ENCODE peak calls at places on chromosome 6, in six cellular contexts. L, F, N, H, S and U are unnamed samples.

GRCh38 chr6:28643017-28643740 is 117.5 kb downstream of the GPX5 start:
- DNase-seq in L (peak), S (peak), N (no peak), H (no peak), F (peak), U (peak)

GRCh38 chr6:25927721-25928359 is 2.7 kb downstream of the SLC17A2 start:
- DNase-seq in L (no peak), N (no peak), F (no peak), S (no peak), H (no peak), U (peak)

GRCh38 chr6:18491303-18492090 is 104.3 kb downstream of the RNF144B start:
- DNase-seq in L (no peak), S (no peak), N (no peak), F (no peak), H (no peak), U (no peak)

GRCh38 chr6:21883929-21884328 is 290.4 kb downstream of the SOX4 start:
- DNase-seq in H (no peak), F (no peak), N (no peak), L (no peak), S (no peak), U (no peak)

GRCh38 chr6:100475554-100476325 is 11.0 kb upstream of the SIM1 start:
- DNase-seq in S (no peak), F (no peak), L (no peak), H (no peak), N (no peak), U (no peak)

GRCh38 chr6:157682856-157683481 is 140.1 kb upstream of the SNX9 start:
- DNase-seq in L (no peak), H (peak), S (no peak), F (no peak), N (no peak), U (no peak)

GRCh38 chr6:46421239-46421638 is 70.0 kb downstream of the RCAN2 start:
- DNase-seq in L (no peak), N (no peak), H (no peak), S (no peak), F (no peak), U (no peak)

GRCh38 chr6:107488875-107489635 is 862 bp upstream of the SOBP start:
- DNase-seq in N (no peak), S (peak), F (no peak), L (peak), H (peak), U (peak)

GRCh38 chr6:96723362-96723761 is 113.9 kb downstream of the GPR63 start:
- DNase-seq in N (no peak), H (no peak), F (no peak), L (no peak), S (no peak), U (no peak)

GRCh38 chr6:149235130-149235561 is 82.4 kb upstream of the TAB2 start:
- DNase-seq in F (no peak), N (no peak), S (no peak), L (no peak), H (peak), U (no peak)

GRCh38 chr6:42451595-42452170 is at the start of gene TRERF1:
- DNase-seq in L (peak), F (no peak), S (peak), H (peak), N (peak), U (peak)

GRCh38 chr6:168158980-168159349 is 80.0 kb upstream of the FRMD1 start:
- DNase-seq in L (no peak), H (no peak), S (no peak), F (no peak), N (no peak), U (peak)

GRCh38 chr6:134675110-134676038 is 274.5 kb downstream of the ALDH8A1 start:
- DNase-seq in L (no peak), S (no peak), H (no peak), N (no peak), F (no peak), U (no peak)

GRCh38 chr6:24253360-24253759 is 104.5 kb downstream of the DCDC2 start:
- DNase-seq in N (no peak), S (no peak), F (no peak), L (no peak), H (no peak), U (no peak)

GRCh38 chr6:148700047-148700712 is 46.6 kb upstream of the UST start:
- DNase-seq in F (no peak), N (no peak), H (no peak), L (no peak), S (no peak), U (no peak)

GRCh38 chr6:55276745-55277627 is 50.3 kb upstream of the GFRAL start:
- DNase-seq in N (no peak), H (peak), F (peak), L (no peak), S (peak), U (no peak)

GRCh38 chr6:25179051-25179778 is 100.0 kb upstream of the CARMIL1 start:
- DNase-seq in N (no peak), H (no peak), L (no peak), F (peak), S (no peak), U (no peak)

GRCh38 chr6:164928041-164928321 is 381.4 kb downstream of the C6orf118 start:
- DNase-seq in L (no peak), S (no peak), N (no peak), F (no peak), H (no peak), U (no peak)

GRCh38 chr6:45965787-45966186 is 49.9 kb downstream of the CLIC5 start:
- DNase-seq in H (peak), S (no peak), N (no peak), L (no peak), F (no peak), U (no peak)

GRCh38 chr6:41021832-41022231 is 17.2 kb downstream of the UNC5CL start:
- DNase-seq in H (no peak), N (no peak), L (no peak), S (no peak), F (peak), U (no peak)

GRCh38 chr6:159451051-159451450 is 242.0 kb downstream of the SOD2 start:
- DNase-seq in H (peak), L (no peak), S (no peak), F (peak), N (no peak), U (no peak)

GRCh38 chr6:132749111-132749510 is 8.6 kb downstream of the VNN2 start:
- DNase-seq in F (no peak), N (no peak), L (no peak), H (no peak), S (no peak), U (peak)

GRCh38 chr6:50986319-50986718 is 167.6 kb downstream of the TFAP2B start:
- DNase-seq in S (no peak), N (no peak), F (no peak), H (no peak), L (no peak), U (no peak)

GRCh38 chr6:107124934-107125348 is 9.6 kb upstream of the BEND3 start:
- DNase-seq in F (no peak), N (no peak), L (no peak), H (no peak), S (no peak), U (no peak)

GRCh38 chr6:163393923-163394322 is 20.6 kb upstream of the QKI start:
- DNase-seq in N (no peak), L (no peak), F (no peak), H (no peak), S (no peak), U (no peak)

GRCh38 chr6:168201383-168201782 is 118.2 kb downstream of the DACT2 start:
- DNase-seq in S (no peak), N (no peak), F (no peak), L (no peak), H (no peak), U (no peak)

GRCh38 chr6:137399949-137400443 is 94.2 kb downstream of the OLIG3 start:
- DNase-seq in S (no peak), H (no peak), L (no peak), N (no peak), F (no peak), U (no peak)

GRCh38 chr6:89485320-89485719 is 52.4 kb downstream of the ANKRD6 start:
- DNase-seq in F (no peak), N (no peak), L (no peak), S (no peak), H (no peak), U (no peak)

GRCh38 chr6:103002282-103002681 is 1608.8 kb downstream of the GRIK2 start:
- DNase-seq in H (peak), S (no peak), L (no peak), N (no peak), F (no peak), U (no peak)

GRCh38 chr6:52405243-52405642 is 14.9 kb upstream of the EFHC1 start:
- DNase-seq in S (no peak), F (no peak), N (no peak), L (no peak), H (no peak), U (no peak)

GRCh38 chr6:50007821-50008220 is 14.0 kb downstream of the DEFB110 start:
- DNase-seq in N (no peak), L (no peak), F (no peak), S (no peak), H (peak), U (no peak)

GRCh38 chr6:1316482-1317220 is 4.8 kb downstream of the FOXQ1 start:
- DNase-seq in H (no peak), L (no peak), F (no peak), N (no peak), S (peak), U (no peak)

GRCh38 chr6:53432318-53433161 is 83.8 kb upstream of the ELOVL5 start:
- DNase-seq in N (no peak), H (peak), L (no peak), F (no peak), S (peak), U (no peak)

GRCh38 chr6:129966125-129966524 is 52.3 kb upstream of the L3MBTL3 start:
- DNase-seq in S (no peak), F (peak), N (no peak), L (no peak), H (no peak), U (no peak)

GRCh38 chr6:219641-220198 is 72.6 kb upstream of the DUSP22 start:
- DNase-seq in N (no peak), L (no peak), H (peak), S (peak), F (no peak), U (no peak)

GRCh38 chr6:123014835-123015234 is 18.8 kb downstream of the CLVS2 start:
- DNase-seq in H (no peak), N (no peak), F (no peak), S (no peak), L (no peak), U (no peak)

GRCh38 chr6:129667621-129668020 is 42.4 kb downstream of the ARHGAP18 start:
- DNase-seq in L (no peak), S (no peak), N (no peak), H (no peak), F (no peak), U (no peak)